ENCODE peak calls at places on chromosome 14, in five cellular contexts. One of them, this sample, is unnamed.
A peak's percentile ranks its signal among the peaks of the same experiment; 100 is the strongest.

GRCh38 chr14:33357225-33358010 is 418.7 kb downstream of the NPAS3 start:
- DNase-seq in nucleus accumbens: peak; percentile 33
- DNase-seq in H54: no peak
- DNase-seq in astrocyte of the cerebellum: no peak
- DNase-seq in GM04503: no peak
- DNase-seq in this sample: no peak

GRCh38 chr14:22163051-22163450 is 426.0 kb downstream of the DAD1 start:
- DNase-seq in H54: no peak
- DNase-seq in GM04503: no peak
- DNase-seq in nucleus accumbens: no peak
- DNase-seq in astrocyte of the cerebellum: no peak
- DNase-seq in this sample: no peak

GRCh38 chr14:73714656-73715081 is 485 bp upstream of the PNMA1 start:
- DNase-seq in H54: no peak
- DNase-seq in astrocyte of the cerebellum: no peak
- DNase-seq in GM04503: no peak
- DNase-seq in nucleus accumbens: no peak
- DNase-seq in this sample: no peak

GRCh38 chr14:62886461-62886860 is 158.8 kb downstream of the KCNH5 start:
- DNase-seq in nucleus accumbens: no peak
- DNase-seq in GM04503: no peak
- DNase-seq in astrocyte of the cerebellum: no peak
- DNase-seq in H54: no peak
- DNase-seq in this sample: no peak

GRCh38 chr14:101721951-101722661 is 39.4 kb upstream of the PPP2R5C start:
- DNase-seq in GM04503: peak; percentile 16
- DNase-seq in nucleus accumbens: no peak
- DNase-seq in astrocyte of the cerebellum: peak; percentile 5
- DNase-seq in H54: no peak
- DNase-seq in this sample: peak; percentile 45

GRCh38 chr14:105090493-105091334 is 25.5 kb upstream of the GPR132 start:
- DNase-seq in GM04503: no peak
- DNase-seq in H54: peak; percentile 73
- DNase-seq in astrocyte of the cerebellum: no peak
- DNase-seq in nucleus accumbens: peak; percentile 39
- DNase-seq in this sample: no peak

GRCh38 chr14:101235042-101235871 is 326.0 kb upstream of the DIO3 start:
- DNase-seq in GM04503: no peak
- DNase-seq in astrocyte of the cerebellum: no peak
- DNase-seq in H54: peak; percentile 86
- DNase-seq in nucleus accumbens: peak; percentile 7
- DNase-seq in this sample: no peak

GRCh38 chr14:80981673-80982072 is 26.3 kb downstream of the TSHR start:
- DNase-seq in H54: no peak
- DNase-seq in nucleus accumbens: no peak
- DNase-seq in GM04503: no peak
- DNase-seq in astrocyte of the cerebellum: no peak
- DNase-seq in this sample: no peak

GRCh38 chr14:64405295-64405694 is 17.1 kb downstream of the MTHFD1 start:
- DNase-seq in astrocyte of the cerebellum: no peak
- DNase-seq in nucleus accumbens: no peak
- DNase-seq in GM04503: no peak
- DNase-seq in H54: no peak
- DNase-seq in this sample: no peak

GRCh38 chr14:95291859-95292542 is 27.7 kb downstream of the CLMN start:
- DNase-seq in astrocyte of the cerebellum: peak; percentile 26
- DNase-seq in nucleus accumbens: peak; percentile 23
- DNase-seq in GM04503: no peak
- DNase-seq in H54: no peak
- DNase-seq in this sample: no peak

GRCh38 chr14:101475468-101476257 is 85.6 kb upstream of the DIO3 start:
- DNase-seq in nucleus accumbens: no peak
- DNase-seq in GM04503: peak; percentile 37
- DNase-seq in astrocyte of the cerebellum: peak; percentile 33
- DNase-seq in H54: no peak
- DNase-seq in this sample: peak; percentile 68

GRCh38 chr14:70822706-70823185 is 13.4 kb upstream of the MAP3K9 start:
- DNase-seq in nucleus accumbens: no peak
- DNase-seq in astrocyte of the cerebellum: no peak
- DNase-seq in H54: no peak
- DNase-seq in GM04503: no peak
- DNase-seq in this sample: no peak

GRCh38 chr14:95503365-95504134 is 12.9 kb downstream of the SYNE3 start:
- DNase-seq in H54: no peak
- DNase-seq in GM04503: no peak
- DNase-seq in nucleus accumbens: no peak
- DNase-seq in astrocyte of the cerebellum: no peak
- DNase-seq in this sample: no peak

GRCh38 chr14:76894308-76894707 is 68.1 kb downstream of the LRRC74A start:
- DNase-seq in GM04503: no peak
- DNase-seq in astrocyte of the cerebellum: no peak
- DNase-seq in H54: no peak
- DNase-seq in nucleus accumbens: no peak
- DNase-seq in this sample: no peak